ENCODE peak calls at places on chromosomes 13 and 19, in five cellular contexts. A is BE2C, H is heart right ventricle, J is breast epithelium, B is mammary epithelial cell. D is an unnamed sample.
A peak's percentile ranks its signal among the peaks of the same experiment; 100 is the strongest.

GRCh38 chr13:91346848-91347211 is 657 bp upstream of the MIR17HG start:
- DNase-seq in H (no peak), J (no peak), B (peak; percentile 32), A (no peak), D (no peak)

GRCh38 chr13:76210262-76210661 is 574.1 kb downstream of the LMO7 start:
- DNase-seq in H (peak; percentile 27), B (peak; percentile 4), J (no peak), A (no peak), D (no peak)

GRCh38 chr13:27408074-27408473 is 16.3 kb upstream of the GTF3A start:
- DNase-seq in H (no peak), A (no peak), B (no peak), J (no peak), D (no peak)

GRCh38 chr13:49629947-49630346 is 1.6 kb downstream of the ARL11 start:
- DNase-seq in J (no peak), H (no peak), A (no peak), B (no peak), D (no peak)

GRCh38 chr13:68736961-68737360 is 1370.7 kb upstream of the ATXN8OS start:
- DNase-seq in J (no peak), A (no peak), H (no peak), B (no peak), D (no peak)

GRCh38 chr13:75876371-75877050 is 240.4 kb downstream of the LMO7 start:
- DNase-seq in H (peak; percentile 64), B (peak; percentile 53), A (peak; percentile 50), J (peak; percentile 49), D (no peak)

GRCh38 chr13:94090773-94091172 is 388.7 kb downstream of the DCT start:
- DNase-seq in H (no peak), B (no peak), A (no peak), J (no peak), D (no peak)

GRCh38 chr13:25330541-25330940 is 29.1 kb downstream of the NUP58 start:
- DNase-seq in H (no peak), J (no peak), B (peak; percentile 55), A (no peak), D (no peak)

GRCh38 chr13:44541601-44542000 is 34.5 kb downstream of the TSC22D1 start:
- DNase-seq in A (no peak), H (no peak), J (no peak), B (no peak), D (no peak)

GRCh38 chr13:114108894-114109293 is 23.5 kb downstream of the RASA3 start:
- DNase-seq in A (no peak), B (no peak), H (no peak), J (no peak), D (no peak)

GRCh38 chr13:109151255-109151654 is 521.8 kb downstream of the MYO16 start:
- DNase-seq in A (no peak), B (peak; percentile 77), H (no peak), J (no peak), D (no peak)

GRCh38 chr19:6730153-6730804 is 7.1 kb downstream of the GPR108 start:
- DNase-seq in B (no peak), A (peak; percentile 46), J (no peak), H (no peak), D (no peak)

GRCh38 chr13:50580684-50581305 is 262.7 kb downstream of the DLEU7 start:
- DNase-seq in B (no peak), A (no peak), H (peak; percentile 40), J (no peak), D (no peak)

DNA sequence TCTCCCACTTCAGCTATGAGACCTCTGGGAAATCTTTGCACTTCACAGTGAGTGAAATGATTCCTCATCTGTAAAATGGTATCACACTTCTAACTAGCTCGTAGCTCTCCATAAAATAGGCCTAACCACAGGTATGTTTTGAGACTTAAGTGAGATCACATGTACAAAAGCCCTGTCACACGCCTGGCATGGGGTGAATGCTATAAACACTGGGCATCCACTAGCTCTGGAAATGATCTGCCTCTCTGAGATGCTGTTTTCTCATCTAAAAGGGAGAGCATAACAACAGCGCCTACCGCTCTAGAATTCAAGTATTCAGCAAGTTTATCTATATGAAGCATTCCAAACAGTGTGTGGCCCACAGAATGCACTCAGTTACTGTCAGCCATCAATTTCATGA is 2.2 kb downstream of the AKT2 start:
- DNase-seq in A (no peak), J (no peak), B (no peak), H (no peak), D (no peak)
- H3K4me3 ChIP-seq in A (no peak overlapping the region), J (no peak overlapping the region), B (no peak overlapping the region), H (no peak overlapping the region), D (no peak overlapping the region)

GRCh38 chr13:112881656-112882554 is 87.1 kb upstream of the MCF2L start:
- DNase-seq in J (no peak), B (no peak), A (peak; percentile 7), H (no peak), D (no peak)
- H3K36me3 ChIP-seq in J (no peaks in the 10 kb centered on the region), B (no peaks in the 10 kb centered on the region), A (peaks cover 5% of the 10 kb centered on the region), H (peaks cover 77% of the 10 kb centered on the region), D (peaks cover 5% of the 10 kb centered on the region)

GRCh38 chr19:32039446-32039845 is 306.0 kb upstream of the ZNF507 start:
- DNase-seq in J (no peak), B (no peak), H (no peak), A (no peak), D (no peak)

GRCh38 chr19:32040246-32040645 is 305.2 kb upstream of the ZNF507 start:
- DNase-seq in J (no peak), A (no peak), H (no peak), B (no peak), D (no peak)

GRCh38 chr19:32037998-32038732 is 307.2 kb upstream of the ZNF507 start:
- DNase-seq in A (no peak), J (no peak), H (no peak), B (no peak), D (no peak)

DNA sequence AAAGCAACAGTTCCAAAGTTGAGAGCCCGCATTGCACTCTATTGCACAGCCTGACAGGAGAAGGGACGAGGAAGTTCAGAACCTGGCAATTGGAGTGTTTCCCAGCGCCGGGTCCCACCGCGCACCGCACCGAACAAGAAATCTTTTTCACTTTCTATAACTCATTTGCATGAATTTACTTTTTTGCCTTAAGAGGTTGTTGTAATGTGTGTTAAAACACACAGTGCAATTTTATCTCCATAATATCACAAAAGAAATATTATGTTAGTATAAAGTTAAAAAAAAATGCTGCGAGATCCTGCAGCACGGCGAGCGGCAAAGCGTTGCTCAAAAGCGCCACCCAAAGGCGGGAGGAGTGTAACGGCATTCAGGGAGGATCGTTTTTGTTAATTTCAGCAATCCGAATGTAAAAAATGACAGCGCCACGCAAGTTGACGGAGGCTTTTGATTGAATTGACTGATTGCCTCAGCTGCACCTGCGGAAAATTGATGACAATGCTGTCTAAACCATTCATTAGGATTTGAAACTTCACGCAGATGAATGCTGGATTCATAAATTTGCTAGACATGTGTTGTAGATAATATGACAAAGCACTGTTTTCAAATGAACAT is 303.6 kb upstream of the ZNF507 start:
- DNase-seq in A (peak; percentile 60), J (no peak), H (peak; percentile 27), B (peak; percentile 29), D (no peak)
- H3K4me3 ChIP-seq in A (peak overlapping the region; percentile 28), J (peak overlapping the region; percentile 2), H (no peak overlapping the region), B (no peak overlapping the region), D (no peak overlapping the region)

GRCh38 chr13:98014766-98015165 is 61.3 kb downstream of the IPO5 start:
- DNase-seq in B (peak; percentile 50), H (no peak), A (no peak), J (no peak), D (no peak)
- H3K36me3 ChIP-seq in B (peaks cover 66% of the 10 kb centered on the region), H (peaks cover 99% of the 10 kb centered on the region), A (peaks cover 90% of the 10 kb centered on the region), J (no peaks in the 10 kb centered on the region), D (peaks cover 33% of the 10 kb centered on the region)